ENCODE peak calls at places on chromosomes 6 and 20, in five cellular contexts. U, D, R, V and E are unnamed samples.

GRCh38 chr20:62625516-62625915 is 16.8 kb upstream of the SLCO4A1 start:
- DNase-seq in U (no peak), D (no peak), R (no peak), V (no peak), E (no peak)

GRCh38 chr6:84707161-84707560 is 57.2 kb downstream of the TBX18 start:
- DNase-seq in U (no peak), D (no peak), R (no peak), V (no peak), E (no peak)

GRCh38 chr6:143761103-143761502 is 82.0 kb upstream of the LTV1 start:
- DNase-seq in U (no peak), D (no peak), R (no peak), V (no peak), E (no peak)

GRCh38 chr6:85498596-85499258 is 48.8 kb downstream of the NT5E start:
- DNase-seq in U (no peak), D (no peak), R (no peak), V (no peak), E (peak)

GRCh38 chr6:74931567-74931966 is 274.3 kb downstream of the COL12A1 start:
- DNase-seq in U (peak), D (peak), R (no peak), V (no peak), E (no peak)

GRCh38 chr6:110329729-110330436 is 28.3 kb downstream of the METTL24 start:
- DNase-seq in U (no peak), D (no peak), R (no peak), V (no peak), E (no peak)

GRCh38 chr6:235763-236360 is 56.4 kb upstream of the DUSP22 start:
- DNase-seq in U (no peak), D (no peak), R (peak), V (peak), E (no peak)

GRCh38 chr20:47744803-47745202 is 40.5 kb downstream of the SULF2 start:
- DNase-seq in U (no peak), D (no peak), R (no peak), V (no peak), E (no peak)

GRCh38 chr6:38194282-38194572 is 374.7 kb downstream of the ZFAND3 start:
- DNase-seq in U (no peak), D (no peak), R (no peak), V (no peak), E (no peak)

GRCh38 chr6:67680297-67680932 is 954.7 kb upstream of the ADGRB3 start:
- DNase-seq in U (peak), D (no peak), R (no peak), V (no peak), E (no peak)

GRCh38 chr6:14722704-14723103 is 523.2 kb upstream of the JARID2 start:
- DNase-seq in U (no peak), D (no peak), R (no peak), V (no peak), E (no peak)

GRCh38 chr6:117919775-117920492 is 12.9 kb downstream of the SLC35F1 start:
- DNase-seq in U (no peak), D (no peak), R (no peak), V (no peak), E (no peak)

GRCh38 chr6:132673376-132674094 is 14.6 kb upstream of the TAAR1 start:
- DNase-seq in U (peak), D (no peak), R (no peak), V (no peak), E (no peak)

GRCh38 chr6:57255451-57256181 is 33.5 kb upstream of the RAB23 start:
- DNase-seq in U (no peak), D (no peak), R (no peak), V (no peak), E (no peak)